ENCODE peak calls at places on chromosomes 2 and 18, in seven cellular contexts. B is glutamatergic neuron; W is H54; Q is mesenchymal stem cell; M is NCI-H69; F is nephron progenitor cell; H is CD8-positive, alpha-beta T cell. D is an unnamed sample.

GRCh38 chr2:3169106-3169870 is 208.3 kb downstream of the EIPR1 start:
- DNase-seq in M (no peak), B (no peak), W (peak), Q (peak), F (no peak), H (no peak), D (peak)

GRCh38 chr18:1246827-1247226 is 342.2 kb downstream of the ADCYAP1 start:
- DNase-seq in F (no peak), B (no peak), H (no peak), W (no peak), M (peak), Q (no peak), D (no peak)

GRCh38 chr2:30270166-30270565 is 38.8 kb downstream of the LBH start:
- DNase-seq in W (no peak), Q (no peak), F (no peak), B (no peak), H (no peak), M (no peak), D (no peak)

GRCh38 chr18:49048361-49048760 is 97.6 kb upstream of the SMAD7 start:
- DNase-seq in W (no peak), H (no peak), Q (peak), M (no peak), B (no peak), F (no peak), D (no peak)

GRCh38 chr2:74625658-74626425 is 22.3 kb downstream of the M1AP start:
- DNase-seq in M (no peak), B (no peak), W (no peak), F (no peak), Q (no peak), H (no peak), D (peak)

GRCh38 chr2:179936654-179937053 is 70.4 kb downstream of the CWC22 start:
- DNase-seq in M (peak), Q (peak), F (peak), H (no peak), B (peak), W (no peak), D (peak)

GRCh38 chr2:215171826-215172225 is 33.4 kb upstream of the ABCA12 start:
- DNase-seq in W (no peak), B (no peak), H (no peak), F (no peak), M (no peak), Q (no peak), D (no peak)

GRCh38 chr2:221392228-221392881 is 179.7 kb downstream of the EPHA4 start:
- DNase-seq in F (no peak), M (no peak), H (no peak), Q (no peak), B (no peak), W (no peak), D (no peak)

GRCh38 chr2:207279520-207279919 is 113.8 kb upstream of the KLF7 start:
- DNase-seq in F (no peak), M (no peak), B (no peak), Q (no peak), H (no peak), W (no peak), D (no peak)

GRCh38 chr2:3268705-3269029 is 109.0 kb downstream of the EIPR1 start:
- DNase-seq in F (no peak), B (no peak), H (no peak), M (no peak), Q (no peak), W (no peak), D (no peak)

GRCh38 chr2:24380687-24381271 is 20.4 kb upstream of the ITSN2 start:
- DNase-seq in M (no peak), B (no peak), Q (no peak), H (no peak), F (no peak), W (no peak), D (peak)

GRCh38 chr18:10661333-10661732 is 135.5 kb downstream of the NAPG start:
- DNase-seq in F (no peak), M (peak), B (no peak), Q (peak), W (no peak), H (no peak), D (no peak)

GRCh38 chr2:145765889-145766288 is 1246.0 kb upstream of the ZEB2 start:
- DNase-seq in H (no peak), W (no peak), M (no peak), B (no peak), Q (no peak), F (no peak), D (no peak)

GRCh38 chr2:191222952-191223351 is 22.3 kb upstream of the MYO1B start:
- DNase-seq in M (no peak), B (no peak), Q (no peak), W (no peak), H (no peak), F (no peak), D (no peak)

GRCh38 chr2:48278590-48278989 is 251.4 kb upstream of the STON1 start:
- DNase-seq in F (no peak), B (no peak), W (no peak), M (peak), H (no peak), Q (no peak), D (no peak)

GRCh38 chr2:67130526-67131309 is 266.4 kb upstream of the ETAA1 start:
- DNase-seq in W (no peak), B (no peak), M (no peak), Q (peak), F (no peak), H (no peak), D (no peak)

GRCh38 chr2:71473346-71474035 is 20.1 kb downstream of the DYSF start:
- DNase-seq in M (no peak), H (no peak), Q (no peak), F (no peak), B (no peak), W (no peak), D (no peak)

GRCh38 chr2:193695367-193695766 is 1500.6 kb upstream of the TMEFF2 start:
- DNase-seq in M (peak), H (no peak), F (no peak), W (no peak), B (peak), Q (peak), D (peak)

GRCh38 chr2:159574246-159574645 is 42.1 kb downstream of the BAZ2B start:
- DNase-seq in B (no peak), W (no peak), M (no peak), F (no peak), Q (peak), H (no peak), D (no peak)

GRCh38 chr18:53795061-53795460 is 429.4 kb downstream of the MBD2 start:
- DNase-seq in B (no peak), F (no peak), Q (no peak), H (no peak), W (no peak), M (peak), D (no peak)

GRCh38 chr2:231386446-231386845 is 9.1 kb upstream of the B3GNT7 start:
- DNase-seq in W (peak), H (no peak), B (no peak), Q (peak), F (no peak), M (no peak), D (no peak)

GRCh38 chr2:235773188-235773928 is 279.5 kb downstream of the AGAP1 start:
- DNase-seq in M (no peak), W (no peak), H (no peak), F (no peak), Q (no peak), B (no peak), D (no peak)

GRCh38 chr2:9836074-9836473 is 7.2 kb upstream of the TAF1B start:
- DNase-seq in W (no peak), H (no peak), B (no peak), M (no peak), Q (no peak), F (no peak), D (peak)

GRCh38 chr18:72871091-72871490 is 3.3 kb upstream of the NETO1 start:
- DNase-seq in F (no peak), H (no peak), Q (no peak), B (no peak), W (no peak), M (no peak), D (no peak)

GRCh38 chr2:113873867-113874266 is 16.0 kb upstream of the ACTR3 start:
- DNase-seq in W (no peak), M (no peak), Q (no peak), F (no peak), H (no peak), B (no peak), D (no peak)

GRCh38 chr18:2805970-2806943 is 40.5 kb upstream of the EMILIN2 start:
- DNase-seq in F (no peak), W (no peak), M (peak), H (no peak), Q (peak), B (no peak), D (peak)

GRCh38 chr18:5895886-5896740 is 791 bp upstream of the TMEM200C start:
- DNase-seq in H (peak), B (peak), Q (peak), M (peak), W (peak), F (peak), D (peak)

GRCh38 chr2:31163011-31163540 is 24.8 kb upstream of the GALNT14 start:
- DNase-seq in F (no peak), M (peak), Q (no peak), W (no peak), B (peak), H (no peak), D (peak)

GRCh38 chr2:9336209-9336533 is 87.2 kb downstream of the ITGB1BP1 start:
- DNase-seq in B (no peak), H (no peak), Q (peak), F (no peak), W (no peak), M (peak), D (peak)

GRCh38 chr18:36493349-36494281 is 196.1 kb downstream of the FHOD3 start:
- DNase-seq in Q (no peak), B (no peak), F (peak), W (no peak), M (peak), H (no peak), D (no peak)

GRCh38 chr2:158732573-158733429 is 62.3 kb upstream of the DAPL1 start:
- DNase-seq in Q (no peak), W (no peak), M (peak), F (no peak), B (no peak), H (no peak), D (no peak)

D was measured in NCI-H82.